ENCODE peak calls at places on chromosomes 5 and 9, in six cellular contexts. G, M, E, Z, P and Q are unnamed samples.

GRCh38 chr9:114228034-114228808 is 72.9 kb downstream of the COL27A1 start:
- DNase-seq in G (no peak), M (no peak), E (no peak), Z (no peak), P (no peak), Q (no peak)

GRCh38 chr5:176837707-176838115 is 27.4 kb downstream of the UNC5A start:
- DNase-seq in G (no peak), M (peak), E (peak), Z (peak), P (no peak), Q (peak)

GRCh38 chr5:104179057-104179456 is 616.5 kb upstream of the NUDT12 start:
- DNase-seq in G (no peak), M (no peak), E (peak), Z (no peak), P (no peak), Q (peak)

GRCh38 chr9:109122726-109123621 is 3.2 kb upstream of the TMEM245 start:
- DNase-seq in G (no peak), M (no peak), E (no peak), Z (no peak), P (no peak), Q (no peak)

GRCh38 chr5:81896764-81897163 is 75.1 kb upstream of the ATG10 start:
- DNase-seq in G (no peak), M (no peak), E (no peak), Z (no peak), P (no peak), Q (no peak)

GRCh38 chr5:93425102-93425501 is 155.9 kb downstream of the NR2F1-AS1 start:
- DNase-seq in G (no peak), M (no peak), E (no peak), Z (no peak), P (no peak), Q (no peak)

GRCh38 chr5:59923465-59923864 is 29.9 kb upstream of the PDE4D start:
- DNase-seq in G (no peak), M (no peak), E (peak), Z (no peak), P (no peak), Q (no peak)

GRCh38 chr5:177116631-177117373 is 16.8 kb upstream of the NSD1 start:
- DNase-seq in G (no peak), M (peak), E (peak), Z (peak), P (peak), Q (no peak)

GRCh38 chr5:136642976-136643375 is 277.6 kb upstream of the TRPC7 start:
- DNase-seq in G (no peak), M (no peak), E (no peak), Z (no peak), P (no peak), Q (no peak)